ENCODE peak calls at places on chromosomes 11 and 22, in five cellular contexts. E is pulmonary artery endothelial cell; C is stimulated activated CD4-positive, alpha-beta T cell treated with anti-CD3 and anti-CD28 coated beads, TNF-alpha, amount 100 ng/mL, for 1 hour; A is H4; H is left cardiac atrium. Y is an unnamed sample.

GRCh38 chr22:49404576-49405199 is 423.0 kb downstream of the BRD1 start:
- DNase-seq in A (no peak), C (no peak), H (no peak), E (no peak), Y (no peak)

GRCh38 chr22:48937032-48937639 is 890.5 kb downstream of the BRD1 start:
- DNase-seq in A (no peak), H (no peak), E (no peak), C (no peak), Y (no peak)

GRCh38 chr22:20429254-20430100 is 8.1 kb downstream of the SCARF2 start:
- DNase-seq in C (peak; percentile 59), H (peak; percentile 62), A (no peak), E (no peak), Y (peak; percentile 74)

GRCh38 chr11:66595245-66595904 is 2.4 kb downstream of the CCS start:
- DNase-seq in H (peak; percentile 65), A (peak; percentile 27), C (no peak), E (no peak), Y (peak; percentile 48)

GRCh38 chr11:106988151-106988806 is 30.0 kb downstream of the GUCY1A2 start:
- DNase-seq in C (no peak), E (no peak), H (no peak), A (peak; percentile 26), Y (peak; percentile 60)

GRCh38 chr11:123700774-123701173 is 40.7 kb downstream of the ZNF202 start:
- DNase-seq in C (no peak), A (no peak), E (no peak), H (no peak), Y (no peak)

GRCh38 chr11:106391771-106392412 is 314.4 kb downstream of the AASDHPPT start:
- DNase-seq in E (no peak), C (no peak), H (no peak), A (no peak), Y (no peak)

GRCh38 chr11:64583296-64584262 is 7.4 kb upstream of the SLC22A12 start:
- DNase-seq in C (no peak), H (no peak), E (no peak), A (peak; percentile 76), Y (no peak)

GRCh38 chr11:85826096-85826855 is 15.3 kb upstream of the SYTL2 start:
- DNase-seq in H (peak; percentile 46), E (no peak), C (no peak), A (no peak), Y (peak; percentile 68)

GRCh38 chr22:44615602-44616180 is 86.3 kb upstream of the PRR5 start:
- DNase-seq in A (no peak), E (no peak), H (no peak), C (no peak), Y (no peak)

GRCh38 chr22:18044548-18045271 is 20.3 kb upstream of the MICAL3 start:
- DNase-seq in H (peak; percentile 58), C (no peak), A (no peak), E (no peak), Y (no peak)

GRCh38 chr22:17552737-17553136 is 10.6 kb upstream of the SLC25A18 start:
- DNase-seq in E (no peak), H (peak; percentile 58), A (no peak), C (no peak), Y (no peak)

GRCh38 chr11:113286001-113286400 is 28.4 kb upstream of the TTC12 start:
- DNase-seq in H (no peak), A (no peak), E (no peak), C (no peak), Y (no peak)

GRCh38 chr22:41725510-41726110 is 26.3 kb downstream of the MEI1 start:
- DNase-seq in E (no peak), A (peak; percentile 58), C (no peak), H (no peak), Y (no peak)

GRCh38 chr22:33303109-33303508 is 244.9 kb upstream of the SYN3 start:
- DNase-seq in A (no peak), E (no peak), C (no peak), H (no peak), Y (no peak)

GRCh38 chr11:124751741-124752470 is at the start of gene VSIG2:
- DNase-seq in C (no peak), H (no peak), E (no peak), A (no peak), Y (peak; percentile 18)

GRCh38 chr11:22938691-22939090 is 78.4 kb upstream of the CCDC179 start:
- DNase-seq in A (no peak), E (no peak), C (no peak), H (no peak), Y (no peak)

GRCh38 chr11:17985517-17985916 is 27.3 kb downstream of the SERGEF start:
- DNase-seq in H (no peak), E (no peak), C (no peak), A (no peak), Y (no peak)

GRCh38 chr22:37008365-37008764 is 10.9 kb downstream of the TST start:
- DNase-seq in C (no peak), H (no peak), E (peak; percentile 27), A (no peak), Y (no peak)

GRCh38 chr22:32380991-32381390 is 23.3 kb downstream of the RFPL3 start:
- DNase-seq in C (no peak), H (no peak), E (no peak), A (peak; percentile 8), Y (no peak)

GRCh38 chr11:119368121-119369034 is 13.1 kb downstream of the USP2 start:
- DNase-seq in E (no peak), C (no peak), A (peak; percentile 46), H (peak; percentile 70), Y (peak; percentile 56)

GRCh38 chr11:35619030-35619753 is 932 bp downstream of the FJX1 start:
- DNase-seq in H (peak; percentile 49), A (peak; percentile 37), C (no peak), E (no peak), Y (peak; percentile 83)

GRCh38 chr11:46397526-46397925 is 6.0 kb upstream of the CHRM4 start:
- DNase-seq in A (no peak), E (no peak), C (no peak), H (no peak), Y (no peak)

GRCh38 chr11:1747753-1748466 is 2.5 kb downstream of the IFITM10 start:
- DNase-seq in H (peak; percentile 36), C (no peak), E (no peak), A (no peak), Y (peak; percentile 52)

GRCh38 chr11:111665779-111666178 is 63.5 kb downstream of the SIK2 start:
- DNase-seq in H (no peak), C (no peak), A (peak; percentile 9), E (peak; percentile 8), Y (peak; percentile 91)

GRCh38 chr11:100515087-100515486 is 172.0 kb upstream of the ARHGAP42 start:
- DNase-seq in A (peak; percentile 6), C (no peak), E (no peak), H (no peak), Y (peak; percentile 19)

GRCh38 chr22:36701941-36702640 is 1.5 kb downstream of the CACNG2 start:
- DNase-seq in A (no peak), E (no peak), C (no peak), H (no peak), Y (no peak)

Y was measured in left kidney.